ENCODE peak calls at places on chromosome 18, in nine cellular contexts. W, M, J, F, Q, A, E, H and V are unnamed samples.

GRCh38 chr18:11504962-11505361 is 104.4 kb upstream of the SLC35G4 start:
- DNase-seq in W (no peak), M (no peak), J (no peak), F (no peak), Q (no peak), A (no peak), E (no peak), H (no peak), V (no peak)

GRCh38 chr18:57585846-57586242 is 658 bp downstream of the FECH start:
- DNase-seq in W (no peak), M (peak), J (no peak), F (no peak), Q (no peak), A (no peak), E (peak), H (no peak), V (no peak)

GRCh38 chr18:1252534-1252933 is 347.9 kb downstream of the ADCYAP1 start:
- DNase-seq in W (no peak), M (no peak), J (no peak), F (no peak), Q (no peak), A (no peak), E (no peak), H (no peak), V (no peak)

GRCh38 chr18:12904012-12904516 is 20.0 kb upstream of the PTPN2 start:
- DNase-seq in W (no peak), M (peak), J (no peak), F (no peak), Q (no peak), A (peak), E (no peak), H (no peak), V (no peak)

GRCh38 chr18:58004317-58004716 is 39.7 kb upstream of the NEDD4L start:
- DNase-seq in W (no peak), M (peak), J (peak), F (peak), Q (no peak), A (no peak), E (no peak), H (no peak), V (no peak)

GRCh38 chr18:37322497-37323035 is 243.0 kb downstream of the CELF4 start:
- DNase-seq in W (peak), M (peak), J (peak), F (no peak), Q (no peak), A (peak), E (no peak), H (no peak), V (peak)

GRCh38 chr18:12317664-12318333 is 9.8 kb downstream of the TUBB6 start:
- DNase-seq in W (no peak), M (peak), J (peak), F (peak), Q (peak), A (no peak), E (no peak), H (no peak), V (peak)

GRCh38 chr18:58727776-58728500 is 56.7 kb downstream of the MALT1 start:
- DNase-seq in W (no peak), M (peak), J (peak), F (peak), Q (no peak), A (no peak), E (no peak), H (no peak), V (no peak)

GRCh38 chr18:70172225-70172624 is 33.3 kb downstream of the RTTN start:
- DNase-seq in W (no peak), M (no peak), J (peak), F (no peak), Q (no peak), A (no peak), E (no peak), H (no peak), V (no peak)

GRCh38 chr18:54626779-54627178 is 35.7 kb downstream of the DYNAP start:
- DNase-seq in W (no peak), M (no peak), J (no peak), F (no peak), Q (no peak), A (no peak), E (no peak), H (no peak), V (no peak)

GRCh38 chr18:7272268-7273049 is 41.6 kb downstream of the LRRC30 start:
- DNase-seq in W (peak), M (peak), J (peak), F (peak), Q (no peak), A (peak), E (peak), H (no peak), V (peak)

GRCh38 chr18:32284284-32284683 is 94.4 kb downstream of the MEP1B start:
- DNase-seq in W (peak), M (peak), J (no peak), F (no peak), Q (no peak), A (no peak), E (no peak), H (no peak), V (no peak)

GRCh38 chr18:61854578-61854977 is 38.2 kb downstream of the RNF152 start:
- DNase-seq in W (no peak), M (peak), J (no peak), F (no peak), Q (no peak), A (no peak), E (peak), H (no peak), V (no peak)

GRCh38 chr18:9364242-9364641 is 29.7 kb downstream of the TWSG1 start:
- DNase-seq in W (no peak), M (peak), J (peak), F (no peak), Q (no peak), A (no peak), E (no peak), H (no peak), V (no peak)

GRCh38 chr18:10041180-10041579 is 127.4 kb downstream of the VAPA start:
- DNase-seq in W (peak), M (no peak), J (peak), F (no peak), Q (no peak), A (peak), E (no peak), H (no peak), V (no peak)

GRCh38 chr18:62577748-62578147 is 54.9 kb downstream of the ZCCHC2 start:
- DNase-seq in W (no peak), M (no peak), J (no peak), F (no peak), Q (no peak), A (no peak), E (no peak), H (no peak), V (no peak)

GRCh38 chr18:48080546-48080945 is 150.1 kb upstream of the SMAD2 start:
- DNase-seq in W (no peak), M (no peak), J (no peak), F (no peak), Q (no peak), A (no peak), E (no peak), H (no peak), V (no peak)

GRCh38 chr18:13266208-13267100 is 47.9 kb downstream of the LDLRAD4 start:
- DNase-seq in W (no peak), M (no peak), J (no peak), F (no peak), Q (no peak), A (peak), E (no peak), H (no peak), V (no peak)

GRCh38 chr18:24837065-24837464 is 376.6 kb downstream of the HRH4 start:
- DNase-seq in W (no peak), M (peak), J (peak), F (no peak), Q (no peak), A (no peak), E (no peak), H (no peak), V (no peak)

GRCh38 chr18:37450434-37451133 is 115.0 kb downstream of the CELF4 start:
- DNase-seq in W (no peak), M (peak), J (no peak), F (no peak), Q (no peak), A (peak), E (peak), H (no peak), V (no peak)

GRCh38 chr18:9475643-9476580 is 599 bp downstream of the RALBP1 start:
- DNase-seq in W (peak), M (peak), J (peak), F (peak), Q (peak), A (peak), E (no peak), H (peak), V (peak)

GRCh38 chr18:12041561-12041960 is 52.1 kb upstream of the ANKRD62 start:
- DNase-seq in W (no peak), M (peak), J (peak), F (peak), Q (no peak), A (no peak), E (no peak), H (no peak), V (no peak)

GRCh38 chr18:1797265-1797664 is 774.0 kb downstream of the METTL4 start:
- DNase-seq in W (no peak), M (no peak), J (no peak), F (no peak), Q (no peak), A (no peak), E (no peak), H (no peak), V (no peak)

GRCh38 chr18:74447404-74448152 is 9.5 kb downstream of the DIPK1C start:
- DNase-seq in W (no peak), M (no peak), J (no peak), F (no peak), Q (no peak), A (no peak), E (no peak), H (no peak), V (no peak)

GRCh38 chr18:53799134-53799533 is 425.3 kb downstream of the MBD2 start:
- DNase-seq in W (no peak), M (peak), J (peak), F (no peak), Q (no peak), A (no peak), E (no peak), H (no peak), V (no peak)

GRCh38 chr18:46213295-46213694 is 109.1 kb downstream of the HAUS1 start:
- DNase-seq in W (no peak), M (no peak), J (peak), F (no peak), Q (peak), A (no peak), E (no peak), H (no peak), V (peak)

GRCh38 chr18:27717816-27718215 is 459.1 kb downstream of the CDH2 start:
- DNase-seq in W (no peak), M (peak), J (no peak), F (no peak), Q (no peak), A (no peak), E (no peak), H (no peak), V (no peak)

GRCh38 chr18:35099911-35100310 is 58.7 kb downstream of the MAPRE2 start:
- DNase-seq in W (no peak), M (peak), J (peak), F (no peak), Q (no peak), A (no peak), E (no peak), H (no peak), V (no peak)

GRCh38 chr18:75052475-75052874 is 156.5 kb downstream of the PTGR3 start:
- DNase-seq in W (no peak), M (no peak), J (no peak), F (no peak), Q (no peak), A (no peak), E (no peak), H (no peak), V (no peak)

GRCh38 chr18:9684901-9685738 is 23.0 kb upstream of the RAB31 start:
- DNase-seq in W (no peak), M (peak), J (peak), F (no peak), Q (no peak), A (peak), E (no peak), H (no peak), V (peak)

GRCh38 chr18:74370163-74370562 is 54.5 kb downstream of the C18orf63 start:
- DNase-seq in W (no peak), M (no peak), J (peak), F (no peak), Q (no peak), A (no peak), E (no peak), H (no peak), V (no peak)

GRCh38 chr18:51039138-51040112 is 9.4 kb downstream of the SMAD4 start:
- DNase-seq in W (no peak), M (peak), J (peak), F (no peak), Q (no peak), A (no peak), E (no peak), H (no peak), V (no peak)

GRCh38 chr18:65751145-65752085 is 603 bp downstream of the CDH7 start:
- DNase-seq in W (no peak), M (peak), J (no peak), F (no peak), Q (no peak), A (no peak), E (no peak), H (no peak), V (no peak)

GRCh38 chr18:41009926-41010325 is 945.1 kb upstream of the PIK3C3 start:
- DNase-seq in W (no peak), M (no peak), J (no peak), F (no peak), Q (no peak), A (no peak), E (no peak), H (no peak), V (no peak)

GRCh38 chr18:28204154-28204553 is 27.2 kb upstream of the CDH2 start:
- DNase-seq in W (no peak), M (peak), J (peak), F (peak), Q (no peak), A (no peak), E (no peak), H (no peak), V (no peak)

GRCh38 chr18:7021994-7022840 is 95.4 kb downstream of the LAMA1 start:
- DNase-seq in W (no peak), M (peak), J (peak), F (peak), Q (no peak), A (no peak), E (peak), H (no peak), V (peak)